ENCODE peak calls at places on chromosomes 13 and 19, in four cellular contexts. One of them, this sample, is unnamed.

GRCh38 chr19:41324231-41324702 is 14.3 kb downstream of the CCDC97 start:
- DNase-seq in T-helper 2 cell: no peak
- DNase-seq in frontal cortex: no peak
- DNase-seq in Daoy: peak
- DNase-seq in this sample: no peak

GRCh38 chr13:94433055-94433947 is 46.2 kb downstream of the DCT start:
- DNase-seq in frontal cortex: no peak
- DNase-seq in T-helper 2 cell: no peak
- DNase-seq in Daoy: no peak
- DNase-seq in this sample: peak

GRCh38 chr13:85970727-85971126 is 171.5 kb upstream of the SLITRK6 start:
- DNase-seq in T-helper 2 cell: no peak
- DNase-seq in Daoy: no peak
- DNase-seq in frontal cortex: no peak
- DNase-seq in this sample: no peak

GRCh38 chr19:41957838-41958366 is 1.2 kb downstream of the RABAC1 start:
- DNase-seq in T-helper 2 cell: no peak
- DNase-seq in frontal cortex: peak
- DNase-seq in Daoy: peak
- DNase-seq in this sample: peak

GRCh38 chr13:61880576-61881283 is 465.1 kb upstream of the PCDH20 start:
- DNase-seq in Daoy: no peak
- DNase-seq in frontal cortex: no peak
- DNase-seq in T-helper 2 cell: no peak
- DNase-seq in this sample: peak

GRCh38 chr13:87680298-87680697 is 9.1 kb downstream of the SLITRK5 start:
- DNase-seq in frontal cortex: no peak
- DNase-seq in Daoy: no peak
- DNase-seq in T-helper 2 cell: no peak
- DNase-seq in this sample: no peak

GRCh38 chr19:54928299-54928698 is 19.0 kb downstream of the NLRP7 start:
- DNase-seq in frontal cortex: no peak
- DNase-seq in Daoy: no peak
- DNase-seq in T-helper 2 cell: no peak
- DNase-seq in this sample: no peak

GRCh38 chr13:86591862-86592261 is 792.6 kb upstream of the SLITRK6 start:
- DNase-seq in frontal cortex: no peak
- DNase-seq in Daoy: no peak
- DNase-seq in T-helper 2 cell: no peak
- DNase-seq in this sample: no peak

GRCh38 chr13:41694902-41695301 is 237.6 kb downstream of the RGCC start:
- DNase-seq in Daoy: peak
- DNase-seq in T-helper 2 cell: no peak
- DNase-seq in frontal cortex: no peak
- DNase-seq in this sample: no peak

GRCh38 chr13:113489171-113489548 is 1.4 kb downstream of the DCUN1D2 start:
- DNase-seq in T-helper 2 cell: no peak
- DNase-seq in frontal cortex: no peak
- DNase-seq in Daoy: no peak
- DNase-seq in this sample: peak

GRCh38 chr19:58563034-58563573 is 4.7 kb upstream of the UBE2M start:
- DNase-seq in T-helper 2 cell: no peak
- DNase-seq in frontal cortex: no peak
- DNase-seq in Daoy: no peak
- DNase-seq in this sample: no peak

GRCh38 chr19:49858591-49858985 is 7.6 kb downstream of the PTOV1 start:
- DNase-seq in T-helper 2 cell: no peak
- DNase-seq in Daoy: peak
- DNase-seq in frontal cortex: peak
- DNase-seq in this sample: no peak

GRCh38 chr13:79703772-79704171 is 222.8 kb downstream of the NDFIP2 start:
- DNase-seq in T-helper 2 cell: no peak
- DNase-seq in Daoy: no peak
- DNase-seq in frontal cortex: no peak
- DNase-seq in this sample: no peak

GRCh38 chr13:32881792-32882175 is 134.4 kb upstream of the KL start:
- DNase-seq in T-helper 2 cell: no peak
- DNase-seq in frontal cortex: no peak
- DNase-seq in Daoy: no peak
- DNase-seq in this sample: no peak

GRCh38 chr19:40799558-40800338 is 757 bp downstream of the EGLN2 start:
- DNase-seq in Daoy: peak
- DNase-seq in T-helper 2 cell: no peak
- DNase-seq in frontal cortex: no peak
- DNase-seq in this sample: peak

GRCh38 chr13:108304170-108305068 is 34.9 kb downstream of the TNFSF13B start:
- DNase-seq in T-helper 2 cell: no peak
- DNase-seq in frontal cortex: no peak
- DNase-seq in Daoy: no peak
- DNase-seq in this sample: no peak

GRCh38 chr19:34274827-34275625 is 20.7 kb downstream of the GARRE1 start:
- DNase-seq in T-helper 2 cell: no peak
- DNase-seq in Daoy: peak
- DNase-seq in frontal cortex: no peak
- DNase-seq in this sample: no peak

GRCh38 chr13:42574435-42575311 is 721 bp downstream of the TNFSF11 start:
- DNase-seq in frontal cortex: peak
- DNase-seq in T-helper 2 cell: peak
- DNase-seq in Daoy: no peak
- DNase-seq in this sample: no peak

GRCh38 chr13:65090191-65090590 is 2139.9 kb downstream of the PCDH9 start:
- DNase-seq in frontal cortex: no peak
- DNase-seq in Daoy: no peak
- DNase-seq in T-helper 2 cell: no peak
- DNase-seq in this sample: no peak

GRCh38 chr13:27827646-27828045 is 35.4 kb downstream of the GSX1 start:
- DNase-seq in Daoy: no peak
- DNase-seq in frontal cortex: no peak
- DNase-seq in T-helper 2 cell: no peak
- DNase-seq in this sample: no peak

GRCh38 chr19:55360902-55361301 is 2.2 kb downstream of the GARIN5B start:
- DNase-seq in frontal cortex: no peak
- DNase-seq in T-helper 2 cell: no peak
- DNase-seq in Daoy: no peak
- DNase-seq in this sample: no peak

GRCh38 chr13:112879283-112879833 is 89.7 kb upstream of the MCF2L start:
- DNase-seq in Daoy: no peak
- DNase-seq in T-helper 2 cell: no peak
- DNase-seq in frontal cortex: no peak
- DNase-seq in this sample: no peak

GRCh38 chr13:112709825-112710783 is 20.3 kb downstream of the ATP11A start:
- DNase-seq in Daoy: no peak
- DNase-seq in T-helper 2 cell: no peak
- DNase-seq in frontal cortex: no peak
- DNase-seq in this sample: no peak

GRCh38 chr13:40456397-40456958 is 210.0 kb downstream of the FOXO1 start:
- DNase-seq in Daoy: no peak
- DNase-seq in T-helper 2 cell: no peak
- DNase-seq in frontal cortex: no peak
- DNase-seq in this sample: no peak

GRCh38 chr19:3038214-3038613 is 9.1 kb upstream of the TLE2 start:
- DNase-seq in T-helper 2 cell: no peak
- DNase-seq in frontal cortex: no peak
- DNase-seq in Daoy: no peak
- DNase-seq in this sample: no peak

GRCh38 chr19:39270091-39270871 is 2.1 kb downstream of the IFNL2 start:
- DNase-seq in frontal cortex: no peak
- DNase-seq in T-helper 2 cell: no peak
- DNase-seq in Daoy: no peak
- DNase-seq in this sample: no peak

GRCh38 chr19:14576363-14576762 is 4.5 kb upstream of the NDUFB7 start:
- DNase-seq in frontal cortex: no peak
- DNase-seq in T-helper 2 cell: no peak
- DNase-seq in Daoy: no peak
- DNase-seq in this sample: no peak

GRCh38 chr19:40512473-40513344 is 45.9 kb downstream of the SPTBN4 start:
- DNase-seq in T-helper 2 cell: no peak
- DNase-seq in Daoy: no peak
- DNase-seq in frontal cortex: no peak
- DNase-seq in this sample: no peak

GRCh38 chr19:41657157-41657556 is 30.3 kb upstream of the CEACAM4 start:
- DNase-seq in T-helper 2 cell: no peak
- DNase-seq in Daoy: no peak
- DNase-seq in frontal cortex: no peak
- DNase-seq in this sample: no peak